ENCODE peak calls at places on chromosomes 7 and 10, in six cellular contexts. Y, L, W, R, N and U are unnamed samples.

GRCh38 chr7:134905375-134905774 is 80.9 kb upstream of the AGBL3 start:
- DNase-seq in N (no peak), Y (no peak), L (no peak), R (no peak), W (no peak), U (no peak)

GRCh38 chr7:48337012-48337621 is 165.9 kb downstream of the ABCA13 start:
- DNase-seq in W (peak), N (no peak), L (no peak), R (no peak), Y (no peak), U (no peak)

GRCh38 chr10:102744374-102745051 is 765 bp downstream of the WBP1L start:
- DNase-seq in R (no peak), N (no peak), W (no peak), L (no peak), Y (no peak), U (no peak)

GRCh38 chr10:128898133-128898915 is 568.7 kb upstream of the MGMT start:
- DNase-seq in N (no peak), L (no peak), Y (no peak), W (no peak), R (no peak), U (no peak)

GRCh38 chr7:886626-887487 is 10.5 kb downstream of the GET4 start:
- DNase-seq in W (no peak), R (no peak), N (no peak), L (no peak), Y (no peak), U (no peak)

GRCh38 chr7:149727053-149727452 is 46.3 kb downstream of the ZNF467 start:
- DNase-seq in L (no peak), N (no peak), Y (no peak), W (no peak), R (no peak), U (no peak)

GRCh38 chr10:13492493-13493180 is 36.2 kb downstream of the BEND7 start:
- DNase-seq in R (no peak), N (no peak), L (no peak), Y (no peak), W (no peak), U (no peak)

GRCh38 chr7:92747041-92747835 is 89.1 kb downstream of the CDK6 start:
- DNase-seq in N (no peak), Y (no peak), L (no peak), W (no peak), R (no peak), U (no peak)

GRCh38 chr10:121974535-121975294 is at the start of gene NSMCE4A:
- DNase-seq in N (peak), W (peak), R (peak), Y (peak), L (peak), U (peak)

GRCh38 chr7:149851449-149851848 is 13.3 kb downstream of the ZNF862 start:
- DNase-seq in R (no peak), N (no peak), Y (no peak), L (no peak), W (no peak), U (no peak)

GRCh38 chr7:40192036-40192435 is 57.2 kb downstream of the SUGCT start:
- DNase-seq in Y (no peak), L (no peak), N (no peak), R (no peak), W (no peak), U (no peak)

GRCh38 chr10:58856508-58857240 is 319.8 kb upstream of the PHYHIPL start:
- DNase-seq in N (no peak), W (peak), R (no peak), L (no peak), Y (no peak), U (no peak)

GRCh38 chr7:107982463-107982862 is 20.5 kb downstream of the LAMB1 start:
- DNase-seq in W (no peak), N (no peak), Y (no peak), L (no peak), R (no peak), U (no peak)

GRCh38 chr10:7301039-7301768 is 109.6 kb downstream of the SFMBT2 start:
- DNase-seq in L (peak), R (no peak), N (no peak), Y (peak), W (no peak), U (no peak)

GRCh38 chr7:154423219-154423618 is 371.0 kb downstream of the DPP6 start:
- DNase-seq in Y (no peak), L (no peak), R (no peak), W (no peak), N (no peak), U (no peak)

GRCh38 chr7:74379938-74380337 is 73.8 kb upstream of the GTF2IRD1 start:
- DNase-seq in N (no peak), W (no peak), R (no peak), L (no peak), Y (peak), U (no peak)

GRCh38 chr10:107340345-107340744 is 175.8 kb upstream of the SORCS1 start:
- DNase-seq in R (no peak), W (no peak), N (no peak), Y (no peak), L (no peak), U (no peak)

GRCh38 chr10:63430091-63430998 is 35.4 kb downstream of the JMJD1C start:
- DNase-seq in W (no peak), R (no peak), L (no peak), Y (no peak), N (no peak), U (no peak)
- TF ChIP-seq POLR2AphosphoS5 in W (no peak), R (no peak), L (no peak), Y (no peak), N (no peak), U (no peak)

GRCh38 chr7:150951181-150951520 is 27.0 kb downstream of the KCNH2 start:
- DNase-seq in L (no peak), N (no peak), Y (no peak), R (no peak), W (no peak), U (no peak)

GRCh38 chr7:150948791-150949251 is 29.3 kb downstream of the KCNH2 start:
- DNase-seq in N (no peak), Y (no peak), W (no peak), R (peak), L (no peak), U (no peak)

GRCh38 chr7:150949564-150949963 is 28.6 kb downstream of the KCNH2 start:
- DNase-seq in Y (peak), W (no peak), N (no peak), L (no peak), R (peak), U (peak)

GRCh38 chr7:150950496-150951180 is 27.5 kb downstream of the KCNH2 start:
- DNase-seq in Y (no peak), L (no peak), R (no peak), W (no peak), N (no peak), U (no peak)

DNA sequence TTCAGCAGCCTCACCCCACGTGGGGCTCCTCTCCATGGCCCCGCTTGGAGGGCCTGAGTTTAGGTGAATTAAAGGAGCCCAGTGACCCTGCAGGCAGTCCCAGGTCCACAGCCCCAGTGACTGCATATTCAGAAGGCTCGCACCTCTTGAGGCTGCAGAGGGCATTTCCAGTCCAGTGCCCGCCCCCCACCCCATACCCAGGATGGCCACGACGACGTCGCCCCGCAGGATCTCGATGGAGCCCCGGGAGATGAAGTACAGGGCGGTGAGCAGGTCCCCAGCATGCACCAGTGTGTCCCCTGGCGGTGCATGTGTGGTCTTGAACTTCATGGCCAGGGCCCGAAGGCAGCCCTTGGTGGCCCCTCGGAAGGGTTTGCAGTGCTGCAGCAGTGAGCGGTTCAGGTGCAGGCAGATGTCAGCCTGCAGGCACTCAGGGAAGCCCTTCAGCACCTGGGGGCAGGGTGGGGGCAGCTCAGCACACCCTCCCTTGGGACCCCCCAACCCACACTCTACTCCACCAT is 28.1 kb downstream of the KCNH2 start:
- DNase-seq in L (no peak), W (no peak), N (no peak), Y (no peak), R (no peak), U (no peak)
- TF ChIP-seq POLR2A in L (no peak), W (no peak), N (no peak), Y (peak), R (no peak), U (no peak)

DNA sequence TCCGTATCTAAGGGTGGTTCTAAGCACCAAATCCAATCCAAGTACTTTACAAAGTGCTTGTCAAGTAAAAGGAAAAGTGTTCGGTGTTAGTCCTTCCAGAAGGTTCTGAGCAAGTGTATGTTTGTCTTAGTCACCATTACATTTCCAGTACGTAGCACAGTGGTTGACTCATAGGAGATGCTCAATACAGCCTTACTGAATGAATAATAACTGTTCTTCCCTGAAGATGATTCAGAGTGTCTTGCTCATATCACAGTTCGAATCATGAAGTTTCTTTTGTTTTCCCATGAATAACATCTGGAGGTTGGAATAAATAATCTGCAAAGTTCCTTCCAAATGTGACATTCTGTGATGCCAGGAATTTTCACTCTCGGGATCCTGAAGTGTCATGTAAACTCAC is 53.4 kb downstream of the WNT2 start:
- DNase-seq in L (no peak), W (no peak), N (no peak), R (no peak), Y (no peak), U (no peak)
- TF ChIP-seq TAF1 in L (no peak), W (no peak), N (no peak), R (no peak), Y (no peak), U (no peak)

GRCh38 chr10:73625884-73626753 is 15.2 kb downstream of the MYOZ1 start:
- DNase-seq in R (peak), N (peak), Y (peak), W (peak), L (peak), U (peak)
- TF ChIP-seq POLR2AphosphoS5 in R (peak), N (peak), Y (peak), W (peak), L (peak), U (peak)

GRCh38 chr7:6705959-6706665 is 635 bp downstream of the ZNF12 start:
- DNase-seq in N (no peak), Y (peak), L (no peak), R (peak), W (peak), U (no peak)

GRCh38 chr7:6708304-6708703 is 1.6 kb upstream of the ZNF12 start:
- DNase-seq in R (no peak), W (peak), L (no peak), N (no peak), Y (no peak), U (no peak)

GRCh38 chr7:6709808-6710207 is 3.1 kb upstream of the ZNF12 start:
- DNase-seq in Y (no peak), L (no peak), N (no peak), R (no peak), W (peak), U (no peak)

GRCh38 chr7:6706666-6707407 is at the start of gene ZNF12:
- DNase-seq in Y (peak), W (peak), L (peak), N (peak), R (peak), U (peak)
- TF ChIP-seq POLR2A in Y (peak), W (peak), L (no peak), N (peak), R (peak), U (peak)

GRCh38 chr10:67884313-67884841 is at the start of gene SIRT1:
- DNase-seq in L (peak), N (peak), W (peak), R (peak), Y (peak), U (peak)

GRCh38 chr10:67883710-67884312 is 645 bp upstream of the SIRT1 start:
- DNase-seq in N (no peak), W (no peak), R (no peak), L (no peak), Y (no peak), U (no peak)

GRCh38 chr10:67884842-67885680 is 605 bp downstream of the SIRT1 start:
- DNase-seq in N (peak), R (peak), L (peak), W (peak), Y (peak), U (peak)
- TF ChIP-seq TAF1 in N (no peak), R (no peak), L (no peak), W (no peak), Y (no peak), U (no peak)

GRCh38 chr7:23181684-23182553 is at the start of gene NUP42:
- DNase-seq in L (peak), N (peak), R (peak), W (peak), Y (peak), U (peak)
- TF ChIP-seq POLR2AphosphoS5 in L (peak), N (peak), R (peak), W (peak), Y (peak), U (peak)

GRCh38 chr10:97771055-97771811 is 566 bp downstream of the SFRP5 start:
- DNase-seq in L (peak), W (no peak), Y (no peak), N (no peak), R (peak), U (no peak)

GRCh38 chr10:97770265-97770664 is 1.5 kb downstream of the SFRP5 start:
- DNase-seq in Y (no peak), L (no peak), N (no peak), W (no peak), R (no peak), U (no peak)

GRCh38 chr10:97773096-97773495 is 1.3 kb upstream of the SFRP5 start:
- DNase-seq in R (no peak), W (no peak), Y (no peak), N (no peak), L (no peak), U (no peak)

GRCh38 chr10:97774811-97775294 is 3.1 kb upstream of the SFRP5 start:
- DNase-seq in L (no peak), W (peak), R (no peak), Y (no peak), N (no peak), U (no peak)

DNA sequence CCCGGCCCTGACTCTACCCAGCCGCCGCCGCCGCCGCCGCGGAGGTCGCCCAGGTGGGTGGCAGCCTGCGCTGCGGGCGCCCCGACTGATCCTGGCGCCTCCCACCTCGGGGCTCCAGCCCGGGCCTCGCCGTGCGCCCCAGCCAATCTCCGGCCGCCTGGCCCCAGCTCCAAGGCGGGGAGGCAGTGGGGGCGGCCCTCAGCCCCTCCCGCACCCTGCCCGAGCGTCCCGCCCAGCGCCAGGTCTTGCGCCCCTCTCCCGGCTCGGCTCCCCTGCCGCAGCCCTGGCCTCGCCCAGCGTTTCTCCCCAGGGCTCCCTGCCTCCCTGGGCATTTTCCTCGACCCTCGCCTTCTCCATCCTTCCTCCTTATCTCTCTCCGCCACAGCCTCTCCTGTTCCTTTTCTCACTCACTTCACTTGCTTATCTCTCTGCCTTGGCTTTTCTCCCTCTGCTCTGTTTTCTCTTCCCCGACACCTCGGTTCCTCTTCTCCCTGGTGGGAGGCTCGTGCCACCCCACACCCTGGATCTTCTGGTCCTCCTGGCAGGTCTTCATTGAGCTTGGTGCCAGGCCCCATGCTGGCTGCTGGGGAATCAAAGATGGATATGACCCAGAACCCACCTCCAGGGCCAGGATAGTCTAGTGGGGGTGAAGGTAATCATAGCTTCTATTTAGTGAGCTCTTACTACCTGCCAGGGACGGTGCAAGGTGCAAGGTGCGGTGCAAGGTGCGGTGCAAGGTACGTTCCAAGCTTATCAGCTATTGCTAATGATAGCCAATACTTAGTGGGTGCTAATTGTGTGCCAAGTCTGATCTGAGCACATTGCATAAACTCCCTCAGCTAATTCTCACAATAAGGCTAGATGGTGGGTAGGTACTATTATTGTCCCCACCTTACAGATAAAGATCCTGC is at the start of gene SFRP5:
- DNase-seq in Y (peak), W (no peak), N (no peak), L (peak), R (no peak), U (no peak)
- TF ChIP-seq POLR2A in Y (no peak), W (no peak), N (no peak), L (no peak), R (no peak), U (no peak)

DNA sequence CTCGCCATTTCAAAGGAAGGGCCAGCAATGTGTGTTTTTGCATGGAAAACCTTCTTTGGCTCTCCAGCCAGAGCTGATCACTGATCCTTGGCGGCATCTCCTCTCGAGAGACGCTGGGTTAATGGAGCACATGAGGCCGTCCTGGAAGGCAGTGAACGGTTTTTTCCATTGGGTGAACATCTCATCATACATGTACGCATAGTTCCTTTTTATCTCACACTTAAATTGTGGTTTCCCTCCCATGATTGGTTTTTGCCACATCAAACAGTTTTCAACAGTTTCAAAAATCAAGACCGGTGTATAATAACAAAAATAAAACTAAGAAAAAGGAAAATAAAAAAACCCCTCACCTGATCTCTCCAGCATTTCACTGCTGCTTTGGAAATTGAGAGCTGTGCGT is 276.4 kb downstream of the TCF7L2 start:
- DNase-seq in W (no peak), R (no peak), Y (no peak), L (peak), N (no peak), U (no peak)
- TF ChIP-seq TAF1 in W (no peak), R (no peak), Y (no peak), L (no peak), N (no peak), U (no peak)

GRCh38 chr10:109191341-109191740 is 732.0 kb downstream of the XPNPEP1 start:
- DNase-seq in Y (no peak), W (no peak), L (no peak), N (no peak), R (no peak), U (no peak)
- TF ChIP-seq POLR2AphosphoS5 in Y (no peak), W (no peak), L (no peak), N (no peak), R (no peak), U (no peak)